ENCODE peak calls at places on chromosome 20, in ten cellular contexts. L is cardiac muscle cell, F is KG1, N is T-helper 9 cell, R is lung, I is M059J, A is kidney, Q is OCI-LY7, K is HFFc6, J is H4. P is an unnamed sample.

GRCh38 chr20:49896204-49896603 is 19.1 kb downstream of the SPATA2 start:
- DNase-seq in L (no peak), F (no peak), N (no peak), R (no peak), I (no peak), A (no peak), Q (no peak), K (no peak), J (no peak), P (no peak)

GRCh38 chr20:60073086-60073485 is 114.9 kb downstream of the CDH26 start:
- DNase-seq in L (no peak), F (no peak), N (no peak), R (no peak), I (no peak), A (no peak), Q (no peak), K (no peak), J (no peak), P (no peak)

GRCh38 chr20:63664861-63665594 is 6.9 kb downstream of the RTEL1 start:
- DNase-seq in L (peak), F (no peak), N (no peak), R (no peak), I (no peak), A (no peak), Q (no peak), K (no peak), J (no peak), P (no peak)

GRCh38 chr20:25043499-25044260 is 14.3 kb downstream of the ACSS1 start:
- DNase-seq in L (no peak), F (no peak), N (no peak), R (no peak), I (no peak), A (peak), Q (no peak), K (no peak), J (no peak), P (peak)

GRCh38 chr20:9978395-9979004 is 56.3 kb upstream of the ANKEF1 start:
- DNase-seq in L (peak), F (peak), N (peak), R (no peak), I (peak), A (no peak), Q (peak), K (peak), J (peak), P (no peak)

GRCh38 chr20:64006902-64007301 is 26.0 kb downstream of the PRPF6 start:
- DNase-seq in L (no peak), F (no peak), N (no peak), R (no peak), I (no peak), A (no peak), Q (no peak), K (no peak), J (no peak), P (no peak)

GRCh38 chr20:61759286-61760065 is 306.2 kb downstream of the TAF4 start:
- DNase-seq in L (no peak), F (no peak), N (no peak), R (no peak), I (no peak), A (no peak), Q (no peak), K (no peak), J (no peak), P (peak)

GRCh38 chr20:62262064-62262463 is 23.7 kb downstream of the OSBPL2 start:
- DNase-seq in L (no peak), F (no peak), N (no peak), R (no peak), I (no peak), A (no peak), Q (no peak), K (no peak), J (no peak), P (no peak)

GRCh38 chr20:46118481-46119020 is 437 bp downstream of the CD40 start:
- DNase-seq in L (peak), F (no peak), N (no peak), R (no peak), I (peak), A (peak), Q (peak), K (no peak), J (peak), P (peak)

GRCh38 chr20:35610833-35611427 is 4.7 kb upstream of the SPAG4 start:
- DNase-seq in L (peak), F (no peak), N (no peak), R (no peak), I (no peak), A (peak), Q (peak), K (no peak), J (no peak), P (no peak)

GRCh38 chr20:33175123-33175522 is 7.2 kb downstream of the BPIFA2 start:
- DNase-seq in L (no peak), F (no peak), N (no peak), R (no peak), I (no peak), A (no peak), Q (no peak), K (no peak), J (no peak), P (no peak)

GRCh38 chr20:6122873-6123649 is at the start of gene FERMT1:
- DNase-seq in L (peak), F (no peak), N (no peak), R (peak), I (peak), A (peak), Q (no peak), K (peak), J (peak), P (no peak)

GRCh38 chr20:3784226-3784853 is 2.2 kb downstream of the CENPB start:
- DNase-seq in L (no peak), F (no peak), N (no peak), R (peak), I (peak), A (peak), Q (no peak), K (no peak), J (no peak), P (peak)

GRCh38 chr20:25399038-25399430 is 8.4 kb upstream of the ABHD12 start:
- DNase-seq in L (peak), F (peak), N (no peak), R (peak), I (peak), A (no peak), Q (peak), K (peak), J (peak), P (no peak)

GRCh38 chr20:23879328-23879798 is at the start of gene CST5:
- DNase-seq in L (no peak), F (no peak), N (no peak), R (no peak), I (no peak), A (peak), Q (no peak), K (no peak), J (no peak), P (peak)

GRCh38 chr20:40536866-40537265 is 152.2 kb downstream of the MAFB start:
- DNase-seq in L (no peak), F (no peak), N (no peak), R (no peak), I (peak), A (no peak), Q (no peak), K (no peak), J (no peak), P (no peak)

GRCh38 chr20:10467985-10468845 is 33.1 kb downstream of the SLX4IP start:
- DNase-seq in L (no peak), F (no peak), N (no peak), R (no peak), I (peak), A (no peak), Q (no peak), K (peak), J (no peak), P (no peak)

GRCh38 chr20:4449977-4450715 is 271.6 kb upstream of the PRND start:
- DNase-seq in L (peak), F (no peak), N (no peak), R (peak), I (peak), A (no peak), Q (no peak), K (peak), J (peak), P (no peak)

GRCh38 chr20:37853823-37854375 is 49.0 kb upstream of the VSTM2L start:
- DNase-seq in L (no peak), F (no peak), N (no peak), R (no peak), I (no peak), A (no peak), Q (no peak), K (no peak), J (no peak), P (no peak)

GRCh38 chr20:24303393-24303792 is 166.0 kb upstream of the SYNDIG1 start:
- DNase-seq in L (peak), F (no peak), N (no peak), R (no peak), I (peak), A (no peak), Q (no peak), K (peak), J (no peak), P (no peak)

GRCh38 chr20:54122189-54122588 is 51.6 kb downstream of the CYP24A1 start:
- DNase-seq in L (peak), F (no peak), N (no peak), R (no peak), I (peak), A (no peak), Q (no peak), K (peak), J (no peak), P (no peak)

GRCh38 chr20:51220293-51220706 is 197.4 kb upstream of the KCNG1 start:
- DNase-seq in L (peak), F (no peak), N (peak), R (no peak), I (no peak), A (no peak), Q (peak), K (no peak), J (no peak), P (no peak)

GRCh38 chr20:45034436-45034835 is 66.5 kb downstream of the KCNS1 start:
- DNase-seq in L (no peak), F (no peak), N (no peak), R (no peak), I (no peak), A (no peak), Q (peak), K (no peak), J (no peak), P (no peak)

GRCh38 chr20:19786311-19786710 is 28.3 kb downstream of the RIN2 start:
- DNase-seq in L (peak), F (no peak), N (no peak), R (peak), I (peak), A (no peak), Q (no peak), K (peak), J (peak), P (no peak)

GRCh38 chr20:51528263-51529026 is 14.1 kb downstream of the NFATC2 start:
- DNase-seq in L (no peak), F (no peak), N (no peak), R (no peak), I (no peak), A (no peak), Q (no peak), K (no peak), J (no peak), P (no peak)

GRCh38 chr20:18087054-18087453 is 29.3 kb upstream of the OVOL2 start:
- DNase-seq in L (no peak), F (no peak), N (no peak), R (no peak), I (no peak), A (no peak), Q (no peak), K (no peak), J (no peak), P (no peak)

P was measured in posterior vena cava.